ENCODE peak calls at places on chromosomes 1 and 21, in seven cellular contexts. A, X, L, P, Q, D and Z are unnamed samples.

GRCh38 chr1:56644941-56645662 is at the start of gene PRKAA2:
- DNase-seq in Q (no peak), P (no peak), D (no peak), A (peak), L (peak), X (peak), Z (peak)

GRCh38 chr1:55015123-55015522 is 16.4 kb downstream of the BSND start:
- DNase-seq in P (no peak), D (no peak), A (no peak), Q (no peak), L (no peak), X (no peak), Z (no peak)

GRCh38 chr1:226489718-226490440 is 58.7 kb upstream of the STUM start:
- DNase-seq in D (no peak), A (no peak), P (no peak), L (no peak), X (peak), Q (no peak), Z (no peak)

GRCh38 chr1:45012639-45013278 is 705 bp downstream of the UROD start:
- DNase-seq in Q (no peak), X (peak), P (peak), L (peak), D (no peak), A (peak), Z (peak)

GRCh38 chr21:37546949-37547614 is 180.5 kb downstream of the DYRK1A start:
- DNase-seq in X (no peak), D (no peak), P (no peak), A (no peak), L (peak), Q (no peak), Z (no peak)

GRCh38 chr1:3902111-3902511 is 2.0 kb upstream of the C1orf174 start:
- DNase-seq in Q (no peak), A (no peak), D (no peak), L (no peak), P (no peak), X (peak), Z (no peak)

GRCh38 chr1:109263597-109264378 is 14.4 kb downstream of the CELSR2 start:
- DNase-seq in P (peak), L (peak), A (peak), D (peak), X (peak), Q (peak), Z (peak)

GRCh38 chr1:218156602-218157001 is 128.5 kb upstream of the RRP15 start:
- DNase-seq in D (no peak), A (no peak), Q (no peak), X (no peak), P (no peak), L (no peak), Z (no peak)

GRCh38 chr1:57489342-57490036 is 65.6 kb upstream of the DAB1 start:
- DNase-seq in D (no peak), X (no peak), A (no peak), Q (no peak), L (peak), P (peak), Z (peak)

GRCh38 chr1:234154320-234155251 is 218.7 kb upstream of the COA6 start:
- DNase-seq in Q (peak), L (peak), X (no peak), P (peak), A (no peak), D (no peak), Z (peak)

GRCh38 chr1:87334351-87335174 is 5.9 kb downstream of the LMO4 start:
- DNase-seq in L (peak), A (no peak), X (no peak), D (no peak), P (no peak), Q (no peak), Z (peak)

GRCh38 chr1:225911207-225912130 is 12.6 kb downstream of the PYCR2 start:
- DNase-seq in A (no peak), L (peak), P (no peak), D (peak), Q (no peak), X (peak), Z (peak)

GRCh38 chr21:38759286-38759872 is 46.4 kb upstream of the ETS2 start:
- DNase-seq in Q (no peak), A (no peak), D (no peak), X (no peak), L (peak), P (no peak), Z (no peak)

GRCh38 chr1:244118087-244118761 is 67.1 kb downstream of the ZBTB18 start:
- DNase-seq in D (no peak), A (no peak), X (no peak), L (no peak), Q (no peak), P (no peak), Z (no peak)

GRCh38 chr1:11951901-11952300 is 17.4 kb downstream of the PLOD1 start:
- DNase-seq in D (no peak), Q (no peak), L (no peak), P (no peak), X (no peak), A (no peak), Z (no peak)

GRCh38 chr1:21619041-21619947 is 49.9 kb downstream of the RAP1GAP start:
- DNase-seq in X (no peak), A (no peak), L (no peak), P (no peak), Q (no peak), D (no peak), Z (peak)

GRCh38 chr1:236502972-236503639 is 20.7 kb upstream of the LGALS8 start:
- DNase-seq in Q (no peak), A (no peak), X (peak), D (no peak), P (peak), L (peak), Z (peak)

GRCh38 chr1:3734602-3735001 is 17.6 kb upstream of the CCDC27 start:
- DNase-seq in D (no peak), P (no peak), Q (no peak), A (no peak), X (no peak), L (no peak), Z (no peak)

GRCh38 chr21:38355992-38356781 is 99.4 kb downstream of the KCNJ15 start:
- DNase-seq in Q (peak), L (peak), D (peak), P (peak), X (peak), A (peak), Z (peak)

GRCh38 chr1:10251325-10252103 is 41.1 kb downstream of the KIF1B start:
- DNase-seq in D (no peak), Q (no peak), P (no peak), X (no peak), L (peak), A (no peak), Z (no peak)